ENCODE peak calls at places on chromosomes 4 and X, in nine cellular contexts. K is HT-29, I is ecto neural progenitor cell, Y is fibroblast of the conjunctiva, C is heart left ventricle, G is PC-9, R is NCI-H510A treated with DMSO at 0.1 percent for 48 hours, Z is retina, T is colonic mucosa. F is an unnamed sample.

GRCh38 chr4:118410143-118410542 is 57.3 kb upstream of the PRSS12 start:
- DNase-seq in K (no peak), I (no peak), Y (peak), C (no peak), G (no peak), R (no peak), Z (no peak), T (no peak), F (peak)

GRCh38 chrX:108270739-108271396 is 167.4 kb downstream of the COL4A6 start:
- DNase-seq in K (no peak), I (no peak), Y (no peak), C (no peak), G (no peak), R (peak), Z (peak), T (no peak), F (no peak)

GRCh38 chr4:101086801-101087586 is 260.3 kb downstream of the PPP3CA start:
- DNase-seq in K (peak), I (peak), Y (no peak), C (no peak), G (no peak), R (no peak), Z (no peak), T (no peak), F (no peak)

GRCh38 chrX:120358687-120359086 is 3.2 kb upstream of the ATP1B4 start:
- DNase-seq in K (no peak), I (no peak), Y (no peak), C (no peak), G (no peak), R (no peak), Z (no peak), T (no peak), F (no peak)

GRCh38 chrX:130264573-130264972 is 4.1 kb downstream of the ZNF280C start:
- DNase-seq in K (no peak), I (no peak), Y (no peak), C (no peak), G (no peak), R (no peak), Z (no peak), T (no peak), F (no peak)

GRCh38 chr4:118948545-118949144 is 60.0 kb downstream of the SYNPO2 start:
- DNase-seq in K (no peak), I (no peak), Y (no peak), C (no peak), G (no peak), R (no peak), Z (no peak), T (no peak), F (no peak)

GRCh38 chr4:7435411-7436095 is 823 bp upstream of the PSAPL1 start:
- DNase-seq in K (no peak), I (no peak), Y (no peak), C (no peak), G (no peak), R (peak), Z (no peak), T (no peak), F (no peak)

GRCh38 chr4:174086829-174087799 is 196.4 kb downstream of the FBXO8 start:
- DNase-seq in K (no peak), I (no peak), Y (no peak), C (peak), G (no peak), R (peak), Z (no peak), T (no peak), F (no peak)

GRCh38 chrX:6052111-6052745 is 176.4 kb downstream of the NLGN4X start:
- DNase-seq in K (no peak), I (no peak), Y (no peak), C (no peak), G (peak), R (no peak), Z (no peak), T (no peak), F (no peak)

GRCh38 chrX:34956915-34957314 is 14.3 kb downstream of the FAM47B start:
- DNase-seq in K (no peak), I (no peak), Y (peak), C (no peak), G (no peak), R (no peak), Z (no peak), T (no peak), F (no peak)

GRCh38 chr4:152628128-152628527 is 51.7 kb downstream of the TMEM154 start:
- DNase-seq in K (no peak), I (no peak), Y (peak), C (peak), G (no peak), R (no peak), Z (no peak), T (no peak), F (no peak)